ENCODE peak calls at places on chromosomes 2 and 18, in five cellular contexts. B, J, M, T and A are unnamed samples. For H3K27me3, the result is how much of the 10 kb centered on the place peaks cover.

GRCh38 chr2:41400057-41400665 is 647.7 kb upstream of the PKDCC start:
- DNase-seq in J (peak), B (peak), M (peak), T (no peak), A (no peak)

GRCh38 chr2:135960598-135961551 is 24.6 kb downstream of the DARS1 start:
- DNase-seq in T (no peak), B (no peak), J (no peak), M (no peak), A (no peak)

GRCh38 chr18:63730788-63731187 is 28.0 kb downstream of the SERPINB11 start:
- DNase-seq in B (no peak), M (no peak), J (no peak), T (no peak), A (peak)

GRCh38 chr18:61749031-61749430 is 143.8 kb downstream of the RNF152 start:
- DNase-seq in B (no peak), J (no peak), T (no peak), M (no peak), A (no peak)

GRCh38 chr18:26460449-26461091 is 87.8 kb downstream of the KCTD1 start:
- DNase-seq in T (peak), B (peak), J (no peak), M (no peak), A (no peak)

GRCh38 chr18:40179647-40180175 is 1775.3 kb upstream of the PIK3C3 start:
- DNase-seq in M (no peak), B (no peak), T (no peak), J (peak), A (no peak)

GRCh38 chr2:224572338-224572737 is 12.8 kb downstream of the CUL3 start:
- DNase-seq in J (no peak), M (no peak), B (no peak), T (no peak), A (no peak)

GRCh38 chr18:69935319-69936190 is 12.1 kb downstream of the CD226 start:
- DNase-seq in J (peak), M (no peak), T (no peak), B (peak), A (peak)

GRCh38 chr18:45998244-45998643 is 31.1 kb upstream of the EPG5 start:
- DNase-seq in B (no peak), J (no peak), T (no peak), M (no peak), A (no peak)

GRCh38 chr18:36441872-36442271 is 144.4 kb downstream of the FHOD3 start:
- DNase-seq in B (peak), M (no peak), J (no peak), T (no peak), A (peak)

GRCh38 chr18:27772081-27772480 is 404.8 kb downstream of the CDH2 start:
- DNase-seq in B (no peak), T (no peak), J (no peak), M (no peak), A (no peak)

GRCh38 chr2:197571622-197572271 is 55.9 kb downstream of the MOB4 start:
- DNase-seq in B (no peak), J (no peak), M (no peak), T (no peak), A (no peak)

GRCh38 chr2:96143848-96144480 is 1.3 kb downstream of the DUSP2 start:
- DNase-seq in T (no peak), J (peak), B (no peak), M (peak), A (no peak)

GRCh38 chr2:127177617-127178278 is 42.4 kb downstream of the CYP27C1 start:
- DNase-seq in J (peak), M (no peak), B (no peak), T (no peak), A (no peak)

GRCh38 chr2:239368906-239369584 is 31.8 kb downstream of the HDAC4 start:
- DNase-seq in M (no peak), T (peak), J (no peak), B (peak), A (no peak)

GRCh38 chr2:239370876-239371725 is 29.7 kb downstream of the HDAC4 start:
- DNase-seq in J (peak), T (no peak), B (no peak), M (no peak), A (no peak)

GRCh38 chr2:239370403-239370802 is 30.4 kb downstream of the HDAC4 start:
- DNase-seq in M (no peak), J (no peak), B (no peak), T (no peak), A (no peak)

GRCh38 chr2:239368321-239368720 is 32.5 kb downstream of the HDAC4 start:
- DNase-seq in T (no peak), J (no peak), B (no peak), M (no peak), A (no peak)

GRCh38 chr2:239369631-239370161 is 31.1 kb downstream of the HDAC4 start:
- DNase-seq in B (no peak), M (no peak), T (no peak), J (no peak), A (no peak)
- H3K27ac ChIP-seq in B (no peak), M (no peak), T (no peak), J (no peak), A (no peak)

GRCh38 chr2:150127271-150127990 is 360.0 kb downstream of the RND3 start:
- DNase-seq in J (no peak), T (no peak), B (no peak), M (no peak), A (no peak)
- H3K27me3 ChIP-seq in J (under half), T (under half), B (under half), M (under half), A (under half)

DNA sequence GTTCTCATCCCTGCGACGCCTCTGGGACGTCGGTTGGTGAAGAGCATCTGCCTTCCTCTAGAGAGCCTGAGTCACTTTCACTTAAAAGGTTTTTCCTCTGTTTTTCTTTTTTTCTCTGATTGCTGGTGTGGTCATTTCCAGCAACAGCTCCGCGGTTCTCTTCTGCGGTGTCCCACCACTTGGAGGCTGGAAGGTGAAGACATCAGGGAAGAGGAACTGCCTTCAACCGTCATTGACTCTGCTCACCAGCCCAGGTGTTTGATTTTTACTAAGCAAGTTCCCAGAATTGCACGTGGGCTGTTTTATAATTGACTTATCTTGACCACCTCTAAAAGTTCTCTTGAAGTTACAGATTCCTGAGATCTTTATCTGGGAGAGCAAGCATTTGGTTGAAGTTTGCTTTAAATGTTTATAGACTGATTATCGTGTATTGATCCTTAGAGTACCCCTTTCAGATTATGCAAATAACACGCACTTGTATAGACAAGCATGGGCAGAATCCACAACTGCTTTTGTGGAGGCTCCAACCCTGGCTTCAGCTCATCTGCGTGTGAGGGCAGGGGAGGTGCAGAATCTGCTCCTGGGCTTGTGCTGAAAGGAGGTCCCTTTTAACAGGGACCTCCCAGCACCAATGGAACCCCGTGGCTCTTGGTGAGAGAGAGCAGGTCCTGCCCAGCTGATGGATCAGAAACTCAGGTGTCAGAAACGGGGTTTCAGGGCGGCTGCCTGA is 3.5 kb downstream of the CTDP1 start:
- DNase-seq in T (no peak), B (no peak), J (peak), M (no peak), A (no peak)
- H3K27ac ChIP-seq in T (no peak), B (peak), J (no peak), M (no peak), A (no peak)

DNA sequence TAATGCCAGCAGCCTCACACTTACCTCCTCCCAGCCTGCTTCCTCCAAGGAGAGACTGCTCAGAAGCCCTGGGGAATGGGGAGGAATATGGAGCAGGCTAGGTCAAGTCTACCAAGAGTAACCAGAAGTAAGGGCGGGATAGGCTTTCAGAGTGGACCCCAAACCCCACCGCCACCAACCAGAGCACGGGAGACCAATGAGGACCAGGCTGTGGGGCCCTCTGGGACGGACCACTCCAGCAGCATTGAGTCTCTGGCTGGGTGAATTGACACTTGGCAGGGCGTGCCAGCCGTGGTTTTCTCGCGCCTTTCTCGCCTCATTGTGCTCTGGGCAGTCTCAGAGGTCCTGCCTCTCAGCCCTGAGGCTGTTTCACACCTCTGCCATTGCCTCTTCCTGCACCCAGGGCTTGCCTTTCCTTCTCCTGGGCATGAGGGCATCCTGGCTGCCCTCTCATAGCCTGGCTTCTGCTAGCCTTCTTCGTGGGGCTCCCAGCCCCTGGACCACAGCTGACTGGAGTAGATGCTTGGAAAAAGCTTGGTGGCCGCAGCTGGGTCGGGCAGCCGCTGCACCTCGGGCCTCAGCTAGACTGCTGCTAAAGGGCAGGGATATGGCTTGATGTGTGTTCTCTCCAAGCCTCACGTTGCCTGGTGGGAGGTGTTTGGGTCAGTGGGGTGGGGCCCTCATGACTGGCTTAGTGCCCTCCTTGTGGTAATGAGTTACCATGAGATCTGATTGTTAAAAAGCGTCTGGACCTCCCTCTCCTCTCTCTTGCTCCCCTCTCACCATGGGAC is 40.5 kb upstream of the HS6ST1 start:
- DNase-seq in T (peak), M (no peak), B (no peak), J (peak), A (no peak)
- H3K27me3 ChIP-seq in T (under half), M (under half), B (under half), J (under half), A (under half)

GRCh38 chr2:191304939-191305875 is 60.0 kb downstream of the MYO1B start:
- DNase-seq in M (peak), T (peak), J (no peak), B (no peak), A (no peak)
- H3K27ac ChIP-seq in M (peak), T (peak), J (no peak), B (no peak), A (no peak)

DNA sequence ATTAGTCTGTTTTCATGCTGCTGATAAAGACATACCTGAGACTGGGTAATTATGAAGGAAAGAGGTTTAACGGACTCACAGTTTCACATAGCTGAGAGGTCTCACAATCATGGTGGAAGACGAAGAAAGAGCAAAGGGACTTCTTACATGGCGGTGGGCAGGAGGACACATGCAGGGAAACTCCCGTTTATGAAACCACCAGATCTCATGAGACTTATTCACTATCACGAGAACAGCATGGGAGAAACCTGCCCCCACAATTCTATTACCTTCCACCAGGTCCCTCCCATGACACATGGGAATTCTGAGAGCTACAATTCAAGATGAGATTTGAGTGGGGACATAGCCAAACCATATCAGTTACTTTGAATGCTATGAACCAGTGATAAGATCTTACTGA is 44.1 kb downstream of the SCTR start:
- DNase-seq in T (no peak), B (no peak), J (no peak), M (no peak), A (peak)
- H3K27me3 ChIP-seq in T (under half), B (under half), J (under half), M (under half), A (under half)

GRCh38 chr2:201820385-201821007 is 14.2 kb downstream of the CDK15 start:
- DNase-seq in J (no peak), M (no peak), T (no peak), B (no peak), A (no peak)
- H3K27ac ChIP-seq in J (no peak), M (no peak), T (no peak), B (no peak), A (no peak)